ENCODE peak calls at places on chromosomes 2 and 18, in seven cellular contexts. One of them, this sample, is unnamed.

GRCh38 chr2:197184959-197185586 is 125.5 kb downstream of the ANKRD44 start:
- DNase-seq in SK-N-SH: no peak
- DNase-seq in upper lobe of right lung: peak
- DNase-seq in astrocyte: peak
- DNase-seq in heart left ventricle: peak
- DNase-seq in suprapubic skin: peak
- DNase-seq in right atrium auricular region: peak
- DNase-seq in this sample: peak

GRCh38 chr2:98730053-98730850 is 680 bp downstream of the MGAT4A start:
- DNase-seq in right atrium auricular region: peak
- DNase-seq in suprapubic skin: peak
- DNase-seq in astrocyte: no peak
- DNase-seq in heart left ventricle: peak
- DNase-seq in SK-N-SH: peak
- DNase-seq in upper lobe of right lung: peak
- DNase-seq in this sample: peak

GRCh38 chr2:78940998-78941397 is 84.5 kb upstream of the REG3G start:
- DNase-seq in astrocyte: no peak
- DNase-seq in SK-N-SH: no peak
- DNase-seq in right atrium auricular region: no peak
- DNase-seq in upper lobe of right lung: no peak
- DNase-seq in suprapubic skin: no peak
- DNase-seq in heart left ventricle: no peak
- DNase-seq in this sample: no peak

GRCh38 chr2:21890041-21890440 is 766.3 kb downstream of the TDRD15 start:
- DNase-seq in heart left ventricle: no peak
- DNase-seq in right atrium auricular region: no peak
- DNase-seq in SK-N-SH: no peak
- DNase-seq in astrocyte: no peak
- DNase-seq in upper lobe of right lung: no peak
- DNase-seq in suprapubic skin: no peak
- DNase-seq in this sample: no peak

GRCh38 chr2:172090947-172091625 is 5.8 kb downstream of the DLX1 start:
- DNase-seq in upper lobe of right lung: no peak
- DNase-seq in suprapubic skin: peak
- DNase-seq in SK-N-SH: peak
- DNase-seq in astrocyte: no peak
- DNase-seq in right atrium auricular region: no peak
- DNase-seq in heart left ventricle: no peak
- DNase-seq in this sample: no peak

GRCh38 chr2:64000630-64001381 is 18.4 kb downstream of the VPS54 start:
- DNase-seq in upper lobe of right lung: no peak
- DNase-seq in astrocyte: no peak
- DNase-seq in SK-N-SH: no peak
- DNase-seq in heart left ventricle: no peak
- DNase-seq in suprapubic skin: no peak
- DNase-seq in right atrium auricular region: no peak
- DNase-seq in this sample: no peak

GRCh38 chr2:39511786-39512433 is 74.8 kb upstream of the MAP4K3 start:
- DNase-seq in right atrium auricular region: no peak
- DNase-seq in SK-N-SH: no peak
- DNase-seq in suprapubic skin: no peak
- DNase-seq in upper lobe of right lung: no peak
- DNase-seq in heart left ventricle: no peak
- DNase-seq in astrocyte: no peak
- DNase-seq in this sample: no peak

GRCh38 chr2:241908686-241909420 is 39.3 kb downstream of the RTP5 start:
- DNase-seq in heart left ventricle: peak
- DNase-seq in astrocyte: no peak
- DNase-seq in upper lobe of right lung: peak
- DNase-seq in SK-N-SH: no peak
- DNase-seq in suprapubic skin: peak
- DNase-seq in right atrium auricular region: no peak
- DNase-seq in this sample: peak

GRCh38 chr18:58603365-58604067 is 25.4 kb downstream of the ALPK2 start:
- DNase-seq in heart left ventricle: no peak
- DNase-seq in upper lobe of right lung: no peak
- DNase-seq in SK-N-SH: no peak
- DNase-seq in right atrium auricular region: no peak
- DNase-seq in astrocyte: peak
- DNase-seq in suprapubic skin: no peak
- DNase-seq in this sample: no peak

GRCh38 chr2:169734172-169734847 is 678 bp downstream of the KLHL23 start:
- DNase-seq in SK-N-SH: peak
- DNase-seq in heart left ventricle: peak
- DNase-seq in upper lobe of right lung: peak
- DNase-seq in suprapubic skin: no peak
- DNase-seq in right atrium auricular region: no peak
- DNase-seq in astrocyte: no peak
- DNase-seq in this sample: no peak

GRCh38 chr18:63869374-63869773 is 18.1 kb upstream of the SERPINB2 start:
- DNase-seq in heart left ventricle: no peak
- DNase-seq in upper lobe of right lung: no peak
- DNase-seq in SK-N-SH: no peak
- DNase-seq in astrocyte: no peak
- DNase-seq in right atrium auricular region: no peak
- DNase-seq in suprapubic skin: no peak
- DNase-seq in this sample: no peak

GRCh38 chr2:23376972-23377371 is 8.0 kb upstream of the KLHL29 start:
- DNase-seq in astrocyte: peak
- DNase-seq in SK-N-SH: no peak
- DNase-seq in upper lobe of right lung: no peak
- DNase-seq in suprapubic skin: no peak
- DNase-seq in heart left ventricle: no peak
- DNase-seq in right atrium auricular region: no peak
- DNase-seq in this sample: no peak

GRCh38 chr2:70923378-70924015 is 12.2 kb upstream of the ATP6V1B1 start:
- DNase-seq in heart left ventricle: no peak
- DNase-seq in right atrium auricular region: no peak
- DNase-seq in upper lobe of right lung: no peak
- DNase-seq in astrocyte: no peak
- DNase-seq in SK-N-SH: peak
- DNase-seq in suprapubic skin: no peak
- DNase-seq in this sample: no peak

GRCh38 chr2:8857709-8858108 is 20.3 kb upstream of the KIDINS220 start:
- DNase-seq in astrocyte: no peak
- DNase-seq in upper lobe of right lung: no peak
- DNase-seq in heart left ventricle: no peak
- DNase-seq in SK-N-SH: no peak
- DNase-seq in suprapubic skin: no peak
- DNase-seq in right atrium auricular region: no peak
- DNase-seq in this sample: no peak

GRCh38 chr2:109239720-109240119 is 110.7 kb downstream of the SH3RF3 start:
- DNase-seq in SK-N-SH: no peak
- DNase-seq in heart left ventricle: no peak
- DNase-seq in astrocyte: peak
- DNase-seq in right atrium auricular region: peak
- DNase-seq in suprapubic skin: no peak
- DNase-seq in upper lobe of right lung: no peak
- DNase-seq in this sample: no peak

GRCh38 chr2:22525676-22526075 is 859.3 kb upstream of the KLHL29 start:
- DNase-seq in astrocyte: no peak
- DNase-seq in SK-N-SH: no peak
- DNase-seq in heart left ventricle: no peak
- DNase-seq in right atrium auricular region: no peak
- DNase-seq in suprapubic skin: no peak
- DNase-seq in upper lobe of right lung: no peak
- DNase-seq in this sample: no peak

GRCh38 chr18:35242426-35242825 is 1.6 kb downstream of the ZNF397 start:
- DNase-seq in suprapubic skin: no peak
- DNase-seq in heart left ventricle: no peak
- DNase-seq in astrocyte: no peak
- DNase-seq in upper lobe of right lung: no peak
- DNase-seq in right atrium auricular region: no peak
- DNase-seq in SK-N-SH: no peak
- DNase-seq in this sample: no peak

GRCh38 chr18:35236964-35237363 is 3.9 kb upstream of the ZNF397 start:
- DNase-seq in suprapubic skin: no peak
- DNase-seq in astrocyte: no peak
- DNase-seq in SK-N-SH: no peak
- DNase-seq in heart left ventricle: no peak
- DNase-seq in right atrium auricular region: no peak
- DNase-seq in upper lobe of right lung: no peak
- DNase-seq in this sample: no peak

GRCh38 chr18:35240664-35241522 is at the start of gene ZNF397:
- DNase-seq in astrocyte: peak
- DNase-seq in upper lobe of right lung: peak
- DNase-seq in suprapubic skin: peak
- DNase-seq in right atrium auricular region: peak
- DNase-seq in SK-N-SH: peak
- DNase-seq in heart left ventricle: peak
- DNase-seq in this sample: peak

GRCh38 chr18:35241523-35241804 is 630 bp downstream of the ZNF397 start:
- DNase-seq in right atrium auricular region: no peak
- DNase-seq in upper lobe of right lung: no peak
- DNase-seq in SK-N-SH: peak
- DNase-seq in suprapubic skin: no peak
- DNase-seq in heart left ventricle: no peak
- DNase-seq in astrocyte: no peak
- DNase-seq in this sample: no peak

GRCh38 chr18:35239314-35239713 is 1.5 kb upstream of the ZNF397 start:
- DNase-seq in astrocyte: no peak
- DNase-seq in SK-N-SH: no peak
- DNase-seq in right atrium auricular region: no peak
- DNase-seq in upper lobe of right lung: no peak
- DNase-seq in heart left ventricle: no peak
- DNase-seq in suprapubic skin: no peak
- DNase-seq in this sample: no peak
- H3K27ac ChIP-seq in astrocyte: no peak
- H3K27ac ChIP-seq in SK-N-SH: no peak
- H3K27ac ChIP-seq in right atrium auricular region: no peak
- H3K27ac ChIP-seq in upper lobe of right lung: no peak
- H3K27ac ChIP-seq in heart left ventricle: no peak
- H3K27ac ChIP-seq in suprapubic skin: no peak
- H3K27ac ChIP-seq in this sample: no peak

DNA sequence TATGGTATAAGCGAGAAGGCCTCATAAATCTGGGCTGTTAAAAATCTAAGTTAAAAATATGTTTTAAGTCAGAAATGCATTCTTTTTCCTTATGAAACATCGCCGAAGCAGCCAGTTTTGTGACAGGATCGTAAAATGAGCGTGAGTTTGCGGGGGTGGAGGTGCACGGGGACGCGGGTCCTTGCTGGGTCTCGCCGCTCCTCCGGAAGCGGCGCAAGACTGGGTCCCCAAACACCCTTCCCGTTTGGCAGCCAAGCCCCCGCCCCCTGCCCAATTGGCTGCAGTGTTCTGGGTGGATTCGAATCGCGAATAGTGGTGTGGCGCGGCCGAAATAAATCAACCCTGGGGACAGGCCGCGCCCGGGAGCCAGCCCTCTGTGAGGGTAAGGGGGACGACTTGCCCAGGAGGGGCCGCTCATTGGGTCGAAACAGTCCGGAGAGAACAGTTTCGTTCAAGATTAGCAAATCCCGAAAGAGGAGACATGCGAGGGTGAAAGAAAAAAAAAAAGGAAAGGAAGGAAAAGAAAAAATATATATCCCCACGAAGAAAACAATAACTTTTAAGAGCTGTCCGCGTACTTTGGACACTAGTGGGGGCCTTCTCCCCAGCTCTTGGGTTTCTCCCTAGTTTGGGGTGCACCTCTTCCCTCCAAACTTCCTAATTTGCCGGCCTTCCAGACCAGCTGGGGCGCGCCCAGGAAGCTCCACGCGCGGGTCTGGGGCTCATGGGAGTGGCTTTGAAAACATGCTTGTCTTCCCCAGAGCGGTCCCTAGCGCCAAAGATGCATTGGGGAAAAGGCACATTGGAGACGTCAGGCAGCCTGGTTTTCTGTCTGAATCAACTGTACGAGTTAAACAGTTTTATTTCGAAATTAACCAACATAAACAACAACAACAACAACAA is 3.1 kb upstream of the GATA6 start:
- DNase-seq in SK-N-SH: peak
- DNase-seq in astrocyte: no peak
- DNase-seq in heart left ventricle: peak
- DNase-seq in suprapubic skin: no peak
- DNase-seq in upper lobe of right lung: peak
- DNase-seq in right atrium auricular region: peak
- DNase-seq in this sample: peak
- H3K4me3 ChIP-seq in SK-N-SH: no peak
- H3K4me3 ChIP-seq in astrocyte: no peak
- H3K4me3 ChIP-seq in heart left ventricle: peak
- H3K4me3 ChIP-seq in suprapubic skin: no peak
- H3K4me3 ChIP-seq in upper lobe of right lung: peak
- H3K4me3 ChIP-seq in right atrium auricular region: peak
- H3K4me3 ChIP-seq in this sample: peak

GRCh38 chr2:193072647-193073046 is 877.9 kb upstream of the TMEFF2 start:
- DNase-seq in suprapubic skin: no peak
- DNase-seq in right atrium auricular region: no peak
- DNase-seq in heart left ventricle: no peak
- DNase-seq in upper lobe of right lung: no peak
- DNase-seq in SK-N-SH: no peak
- DNase-seq in astrocyte: no peak
- DNase-seq in this sample: no peak

GRCh38 chr2:193076995-193077394 is 882.3 kb upstream of the TMEFF2 start:
- DNase-seq in right atrium auricular region: no peak
- DNase-seq in heart left ventricle: no peak
- DNase-seq in upper lobe of right lung: no peak
- DNase-seq in SK-N-SH: no peak
- DNase-seq in astrocyte: no peak
- DNase-seq in suprapubic skin: no peak
- DNase-seq in this sample: no peak

DNA sequence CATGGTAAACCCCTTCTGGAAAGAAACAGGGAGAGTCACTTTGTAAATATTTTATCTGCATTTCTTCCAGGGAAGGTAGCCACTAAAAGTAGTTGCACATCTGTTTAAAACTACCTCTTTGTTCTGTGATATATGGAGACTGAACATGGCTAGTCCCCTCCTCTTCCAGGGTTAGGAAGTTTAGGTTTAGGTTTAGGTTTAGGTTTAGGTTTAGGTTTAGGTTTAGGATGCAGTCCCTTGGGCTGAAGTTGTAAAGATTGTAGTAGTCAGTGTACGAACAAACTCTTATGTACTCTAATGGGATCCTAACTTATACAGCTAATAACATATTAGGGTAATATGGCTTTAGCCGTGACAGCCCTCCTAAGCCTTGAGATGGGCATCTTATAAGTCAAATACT is 880.2 kb upstream of the TMEFF2 start:
- DNase-seq in heart left ventricle: no peak
- DNase-seq in SK-N-SH: no peak
- DNase-seq in right atrium auricular region: no peak
- DNase-seq in astrocyte: no peak
- DNase-seq in upper lobe of right lung: no peak
- DNase-seq in suprapubic skin: no peak
- DNase-seq in this sample: no peak
- H3K27ac ChIP-seq in heart left ventricle: no peak
- H3K27ac ChIP-seq in SK-N-SH: no peak
- H3K27ac ChIP-seq in right atrium auricular region: no peak
- H3K27ac ChIP-seq in astrocyte: no peak
- H3K27ac ChIP-seq in upper lobe of right lung: no peak
- H3K27ac ChIP-seq in suprapubic skin: no peak
- H3K27ac ChIP-seq in this sample: no peak

DNA sequence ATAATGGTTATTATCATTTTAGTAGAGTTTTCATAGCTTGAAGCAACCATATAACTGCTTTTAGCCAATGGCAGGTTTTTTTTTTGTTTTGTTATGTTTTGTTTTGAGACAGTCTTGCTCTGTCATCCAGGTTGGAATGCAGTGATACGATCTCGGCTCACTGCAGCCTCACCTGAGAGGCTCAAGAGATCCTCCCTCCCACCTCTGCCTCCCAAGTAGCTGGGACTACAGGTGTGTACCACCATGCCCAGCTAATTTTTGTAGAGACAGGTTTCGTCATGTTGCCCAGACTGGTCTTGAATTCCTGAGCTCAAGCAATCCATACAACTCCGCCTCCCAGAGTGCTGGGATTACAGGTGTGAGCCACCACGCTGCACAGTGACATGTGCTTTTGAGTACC is 117.5 kb upstream of the GAREM1 start:
- DNase-seq in suprapubic skin: no peak
- DNase-seq in astrocyte: no peak
- DNase-seq in SK-N-SH: no peak
- DNase-seq in upper lobe of right lung: no peak
- DNase-seq in heart left ventricle: no peak
- DNase-seq in right atrium auricular region: no peak
- DNase-seq in this sample: no peak
- H3K4me3 ChIP-seq in suprapubic skin: no peak
- H3K4me3 ChIP-seq in astrocyte: no peak
- H3K4me3 ChIP-seq in SK-N-SH: no peak
- H3K4me3 ChIP-seq in upper lobe of right lung: no peak
- H3K4me3 ChIP-seq in heart left ventricle: no peak
- H3K4me3 ChIP-seq in right atrium auricular region: no peak
- H3K4me3 ChIP-seq in this sample: no peak

This sample was measured in aorta.